ENCODE peak calls at places on chromosomes 7 and 10, in eight cellular contexts. U is colonic mucosa; C is tibial nerve; R is dorsolateral prefrontal cortex; S is K562; K is CD8-positive, alpha-beta T cell; T is A549; V is MM.1S. I is an unnamed sample.

GRCh38 chr7:159105845-159106614 is 38.6 kb downstream of the VIPR2 start:
- DNase-seq in U (no peak), C (no peak), R (peak), S (no peak), K (no peak), T (no peak), V (no peak), I (no peak)

GRCh38 chr7:75628055-75628454 is 110.7 kb downstream of the HIP1 start:
- DNase-seq in U (no peak), C (no peak), R (no peak), S (no peak), K (no peak), T (no peak), V (no peak), I (no peak)

GRCh38 chr10:116201011-116201410 is 72.0 kb downstream of the GFRA1 start:
- DNase-seq in U (no peak), C (no peak), R (no peak), S (no peak), K (no peak), T (no peak), V (no peak), I (peak)

GRCh38 chr10:525565-526315 is 163.7 kb downstream of the DIP2C start:
- DNase-seq in U (no peak), C (no peak), R (no peak), S (no peak), K (no peak), T (no peak), V (no peak), I (no peak)

GRCh38 chr10:52801951-52802350 is 29.4 kb upstream of the MBL2 start:
- DNase-seq in U (no peak), C (no peak), R (no peak), S (no peak), K (no peak), T (peak), V (no peak), I (peak)

GRCh38 chr10:17756557-17757208 is 4.7 kb downstream of the TMEM236 start:
- DNase-seq in U (peak), C (no peak), R (no peak), S (no peak), K (no peak), T (peak), V (peak), I (no peak)

GRCh38 chr10:98144985-98145384 is 10.5 kb downstream of the R3HCC1L start:
- DNase-seq in U (no peak), C (no peak), R (no peak), S (no peak), K (no peak), T (no peak), V (no peak), I (no peak)

GRCh38 chr10:58653139-58653538 is 140.5 kb downstream of the BICC1 start:
- DNase-seq in U (no peak), C (no peak), R (no peak), S (no peak), K (no peak), T (no peak), V (no peak), I (no peak)

GRCh38 chr7:70786076-70786475 is 345.9 kb upstream of the GALNT17 start:
- DNase-seq in U (no peak), C (no peak), R (no peak), S (no peak), K (no peak), T (no peak), V (no peak), I (no peak)

GRCh38 chr10:124992462-124993344 is 50.8 kb downstream of the ZRANB1 start:
- DNase-seq in U (peak), C (peak), R (peak), S (no peak), K (no peak), T (peak), V (peak), I (no peak)

GRCh38 chr7:5139998-5140397 is 50.0 kb upstream of the WIPI2 start:
- DNase-seq in U (peak), C (no peak), R (no peak), S (peak), K (no peak), T (peak), V (peak), I (no peak)

GRCh38 chr7:35380739-35381224 is 126.9 kb upstream of the TBX20 start:
- DNase-seq in U (no peak), C (no peak), R (no peak), S (no peak), K (no peak), T (no peak), V (no peak), I (no peak)

GRCh38 chr10:15043674-15044073 is at the start of gene OLAH:
- DNase-seq in U (no peak), C (no peak), R (no peak), S (no peak), K (no peak), T (no peak), V (no peak), I (no peak)

GRCh38 chr7:73496626-73497025 is 25.5 kb downstream of the BAZ1B start:
- DNase-seq in U (no peak), C (no peak), R (no peak), S (no peak), K (no peak), T (no peak), V (no peak), I (no peak)

GRCh38 chr7:78634073-78634472 is 819.4 kb downstream of the MAGI2 start:
- DNase-seq in U (no peak), C (no peak), R (no peak), S (no peak), K (no peak), T (no peak), V (no peak), I (peak)

GRCh38 chr7:122846591-122846990 is 39.7 kb downstream of the CADPS2 start:
- DNase-seq in U (no peak), C (no peak), R (no peak), S (no peak), K (no peak), T (no peak), V (peak), I (no peak)

GRCh38 chr7:81721428-81721827 is 48.4 kb downstream of the HGF start:
- DNase-seq in U (no peak), C (no peak), R (no peak), S (no peak), K (no peak), T (peak), V (no peak), I (no peak)

GRCh38 chr7:50806143-50806542 is 23.4 kb upstream of the GRB10 start:
- DNase-seq in U (no peak), C (no peak), R (no peak), S (no peak), K (no peak), T (no peak), V (no peak), I (no peak)

GRCh38 chr10:124551755-124552154 is 90.1 kb downstream of the LHPP start:
- DNase-seq in U (no peak), C (no peak), R (no peak), S (no peak), K (no peak), T (no peak), V (no peak), I (no peak)

GRCh38 chr7:30278849-30279505 is 5.4 kb upstream of the ZNRF2 start:
- DNase-seq in U (no peak), C (no peak), R (no peak), S (no peak), K (no peak), T (no peak), V (no peak), I (no peak)

GRCh38 chr7:52154382-52154781 is 837.8 kb upstream of the COBL start:
- DNase-seq in U (no peak), C (no peak), R (no peak), S (no peak), K (no peak), T (peak), V (no peak), I (no peak)

GRCh38 chr10:112812571-112812970 is 137.5 kb upstream of the TCF7L2 start:
- DNase-seq in U (no peak), C (no peak), R (no peak), S (no peak), K (no peak), T (no peak), V (no peak), I (no peak)

GRCh38 chr10:133237241-133238065 is at the start of gene VENTX:
- DNase-seq in U (no peak), C (no peak), R (no peak), S (no peak), K (no peak), T (no peak), V (no peak), I (no peak)

GRCh38 chr10:66162560-66163143 is 763.2 kb upstream of the LRRTM3 start:
- DNase-seq in U (no peak), C (no peak), R (no peak), S (no peak), K (no peak), T (no peak), V (no peak), I (peak)

GRCh38 chr7:45456747-45457146 is 117.4 kb upstream of the ADCY1 start:
- DNase-seq in U (no peak), C (no peak), R (no peak), S (no peak), K (no peak), T (no peak), V (no peak), I (no peak)

GRCh38 chr10:27247441-27247840 is 6.8 kb upstream of the ACBD5 start:
- DNase-seq in U (no peak), C (no peak), R (no peak), S (no peak), K (no peak), T (no peak), V (no peak), I (no peak)

GRCh38 chr7:101315336-101315735 is 6.3 kb downstream of the IFT22 start:
- DNase-seq in U (peak), C (no peak), R (no peak), S (peak), K (peak), T (peak), V (peak), I (peak)

GRCh38 chr10:17409170-17409733 is 45.1 kb downstream of the ST8SIA6 start:
- DNase-seq in U (no peak), C (no peak), R (no peak), S (no peak), K (no peak), T (peak), V (peak), I (no peak)

GRCh38 chr10:35933940-35934636 is 292.0 kb upstream of the FZD8 start:
- DNase-seq in U (no peak), C (no peak), R (no peak), S (no peak), K (no peak), T (no peak), V (no peak), I (no peak)

GRCh38 chr7:48087349-48087748 is 1.7 kb upstream of the UPP1 start:
- DNase-seq in U (no peak), C (no peak), R (no peak), S (no peak), K (no peak), T (no peak), V (peak), I (peak)

GRCh38 chr10:23293145-23293724 is 51.4 kb downstream of the C10orf67 start:
- DNase-seq in U (peak), C (no peak), R (no peak), S (peak), K (no peak), T (peak), V (peak), I (peak)

GRCh38 chr7:99386584-99387238 is 12.2 kb downstream of the ARPC1B start:
- DNase-seq in U (no peak), C (no peak), R (no peak), S (no peak), K (no peak), T (peak), V (peak), I (no peak)

GRCh38 chr10:1230138-1230537 is 174.0 kb downstream of the WDR37 start:
- DNase-seq in U (no peak), C (no peak), R (peak), S (no peak), K (no peak), T (no peak), V (no peak), I (no peak)

GRCh38 chr10:77386833-77387232 is 250.8 kb downstream of the KCNMA1 start:
- DNase-seq in U (no peak), C (no peak), R (no peak), S (no peak), K (no peak), T (no peak), V (no peak), I (no peak)

GRCh38 chr10:77392851-77393250 is 244.8 kb downstream of the KCNMA1 start:
- DNase-seq in U (no peak), C (no peak), R (no peak), S (no peak), K (no peak), T (peak), V (no peak), I (peak)

GRCh38 chr10:25639646-25640045 is 294.4 kb upstream of the MYO3A start:
- DNase-seq in U (no peak), C (no peak), R (no peak), S (no peak), K (no peak), T (no peak), V (no peak), I (no peak)

GRCh38 chr7:2639994-2640830 is 8.4 kb downstream of the TTYH3 start:
- DNase-seq in U (no peak), C (no peak), R (no peak), S (no peak), K (no peak), T (no peak), V (no peak), I (no peak)

GRCh38 chr7:16655394-16655793 is 9.4 kb downstream of the BZW2 start:
- DNase-seq in U (no peak), C (no peak), R (no peak), S (no peak), K (no peak), T (no peak), V (no peak), I (no peak)

GRCh38 chr7:123719481-123719806 is 29.4 kb downstream of the WASL start:
- DNase-seq in U (no peak), C (no peak), R (no peak), S (no peak), K (no peak), T (no peak), V (no peak), I (no peak)

GRCh38 chr10:30493609-30494530 is 59.9 kb downstream of the MAP3K8 start:
- DNase-seq in U (peak), C (no peak), R (no peak), S (peak), K (no peak), T (peak), V (no peak), I (no peak)
- TF ChIP-seq CTCF in U (no peak), C (no peak), R (no peak), S (peak), K (no peak), T (no peak), V (peak), I (no peak)

DNA sequence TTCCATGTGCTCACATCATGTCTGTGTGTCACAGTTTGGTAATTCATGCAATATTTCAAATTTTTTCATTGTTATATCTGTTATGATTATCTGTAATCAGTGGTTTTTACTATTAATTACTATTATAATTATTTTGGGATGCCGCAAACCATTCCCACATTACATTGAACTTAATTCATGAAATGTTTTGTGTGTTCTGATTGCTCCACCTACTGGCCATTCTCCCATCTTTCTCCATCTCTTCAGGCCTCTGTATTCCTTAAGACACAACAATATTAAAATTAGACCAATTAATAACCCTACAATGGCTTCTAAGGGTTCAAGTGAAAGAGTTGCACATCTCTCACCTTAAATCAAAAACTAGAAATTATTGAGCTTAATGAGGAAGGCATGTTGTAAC is 398.5 kb downstream of the PCDH15 start:
- DNase-seq in U (no peak), C (no peak), R (no peak), S (no peak), K (no peak), T (peak), V (peak), I (peak)
- H3K27ac ChIP-seq in U (no peak), C (no peak), R (no peak), S (no peak), K (no peak), T (no peak), V (no peak), I (no peak)

GRCh38 chr7:33111614-33112013 is 2.4 kb upstream of the RP9 start:
- DNase-seq in U (no peak), C (no peak), R (no peak), S (no peak), K (no peak), T (no peak), V (no peak), I (no peak)

GRCh38 chr7:33108931-33109757 is at the start of gene RP9:
- DNase-seq in U (peak), C (peak), R (peak), S (peak), K (peak), T (peak), V (peak), I (peak)

GRCh38 chr7:33109758-33110238 is 594 bp upstream of the RP9 start:
- DNase-seq in U (no peak), C (no peak), R (no peak), S (no peak), K (no peak), T (peak), V (no peak), I (no peak)

GRCh38 chr7:33108591-33108930 is 643 bp downstream of the RP9 start:
- DNase-seq in U (peak), C (no peak), R (no peak), S (peak), K (no peak), T (no peak), V (peak), I (no peak)

GRCh38 chr7:33107136-33108066 is 1.8 kb downstream of the RP9 start:
- DNase-seq in U (peak), C (no peak), R (no peak), S (no peak), K (no peak), T (peak), V (peak), I (no peak)
- TF ChIP-seq CTCF in U (no peak), C (peak), R (no peak), S (peak), K (peak), T (peak), V (peak), I (peak)

GRCh38 chr10:6225263-6225814 is 22.6 kb downstream of the PFKFB3 start:
- DNase-seq in U (no peak), C (no peak), R (no peak), S (no peak), K (no peak), T (no peak), V (no peak), I (no peak)

GRCh38 chr10:6221971-6222751 is 19.4 kb downstream of the PFKFB3 start:
- DNase-seq in U (no peak), C (no peak), R (no peak), S (no peak), K (no peak), T (no peak), V (no peak), I (peak)

GRCh38 chr10:6224781-6225180 is 22.0 kb downstream of the PFKFB3 start:
- DNase-seq in U (no peak), C (no peak), R (no peak), S (no peak), K (no peak), T (no peak), V (no peak), I (no peak)

GRCh38 chr10:6222755-6223154 is 20.0 kb downstream of the PFKFB3 start:
- DNase-seq in U (no peak), C (no peak), R (no peak), S (no peak), K (no peak), T (no peak), V (no peak), I (no peak)

DNA sequence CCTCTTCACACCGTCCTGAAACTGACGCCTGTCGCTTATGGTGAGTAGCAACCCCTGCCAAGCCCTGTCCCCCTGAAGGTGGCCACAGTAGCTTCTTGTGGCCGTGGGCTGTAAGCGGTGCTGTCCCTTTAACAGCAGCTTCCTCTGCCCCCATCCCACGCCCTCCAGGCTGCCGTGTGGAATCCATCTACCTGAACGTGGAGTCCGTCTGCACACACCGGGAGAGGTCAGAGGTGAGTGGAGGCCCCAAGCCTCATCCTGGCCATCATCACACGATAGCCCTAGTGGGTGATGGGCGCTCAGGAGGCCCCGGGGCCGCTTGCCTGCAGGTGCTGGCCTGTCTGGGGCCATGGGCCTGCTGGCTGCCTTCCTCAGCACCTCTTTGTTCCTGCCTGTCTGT is 21.2 kb downstream of the PFKFB3 start:
- DNase-seq in U (no peak), C (no peak), R (no peak), S (no peak), K (no peak), T (no peak), V (no peak), I (no peak)
- H3K27ac ChIP-seq in U (no peak), C (no peak), R (no peak), S (no peak), K (no peak), T (peak), V (no peak), I (no peak)

GRCh38 chr10:91410638-91411367 is 659 bp downstream of the HECTD2 start:
- DNase-seq in U (peak), C (no peak), R (no peak), S (peak), K (no peak), T (no peak), V (peak), I (no peak)
- TF ChIP-seq CTCF in U (no peak), C (no peak), R (no peak), S (no peak), K (no peak), T (no peak), V (no peak), I (no peak)

DNA sequence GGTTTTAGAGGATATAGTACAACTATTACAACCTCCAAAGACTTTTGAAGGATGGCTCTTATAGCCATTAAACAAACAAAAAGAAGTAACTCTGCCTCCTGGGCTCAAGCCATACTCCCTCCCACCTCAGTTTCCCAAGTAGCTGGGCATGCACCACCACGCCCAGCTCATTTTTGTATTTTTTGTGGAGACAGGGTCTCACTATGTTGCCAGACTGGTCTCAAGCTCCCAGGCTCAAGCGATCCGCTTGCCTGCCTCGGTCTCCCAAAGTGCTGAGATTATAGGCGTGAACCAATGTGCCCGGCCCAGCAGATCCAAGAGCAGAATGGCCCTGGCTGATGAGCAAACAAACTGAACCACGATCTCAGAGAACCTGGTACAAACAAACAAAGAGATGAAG is 16.0 kb downstream of the NANOS1 start:
- DNase-seq in U (no peak), C (no peak), R (no peak), S (no peak), K (no peak), T (no peak), V (no peak), I (no peak)
- H3K27ac ChIP-seq in U (no peak), C (no peak), R (no peak), S (no peak), K (no peak), T (no peak), V (no peak), I (no peak)

GRCh38 chr7:92448185-92448747 is 984 bp downstream of the GATAD1 start:
- DNase-seq in U (peak), C (peak), R (no peak), S (peak), K (peak), T (peak), V (peak), I (peak)
- TF ChIP-seq CTCF in U (peak), C (peak), R (peak), S (peak), K (peak), T (peak), V (peak), I (peak)

DNA sequence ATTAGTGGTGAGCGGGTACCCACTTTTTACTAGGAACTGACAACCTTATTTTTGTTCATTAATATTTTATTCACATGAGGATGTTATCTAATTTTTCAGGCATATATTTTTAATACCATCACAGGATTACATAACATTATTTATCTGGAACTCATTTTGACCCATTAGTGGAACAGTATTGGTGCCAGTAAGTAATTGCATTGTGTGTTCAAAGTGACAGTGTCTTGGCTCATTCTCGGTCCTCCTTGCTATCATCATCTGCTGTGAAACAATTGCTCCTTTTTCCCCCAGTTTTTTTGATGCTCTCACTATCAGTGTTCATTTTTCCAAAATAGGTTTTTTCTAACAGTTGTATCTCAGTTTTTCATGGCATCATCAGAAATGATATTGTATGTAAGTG is 4.0 kb downstream of the NUB1 start:
- DNase-seq in U (no peak), C (no peak), R (no peak), S (no peak), K (no peak), T (no peak), V (no peak), I (no peak)
- H3K27ac ChIP-seq in U (peak), C (peak), R (peak), S (no peak), K (no peak), T (peak), V (no peak), I (no peak)